ENCODE peak calls at places on chromosome 10, in eight cellular contexts. One of them, this sample, is unnamed.

GRCh38 chr10:102967123-102967522 is 49.0 kb downstream of the CNNM2 start:
- ATAC-seq in body of pancreas: no peak
- ATAC-seq in HepG2: no peak
- ATAC-seq in heart left ventricle: no peak
- ATAC-seq in right lobe of liver: no peak
- ATAC-seq in gastrocnemius medialis: no peak
- ATAC-seq in HCT116: no peak
- ATAC-seq in A549: no peak
- ATAC-seq in this sample: no peak

GRCh38 chr10:19713800-19714525 is 102.3 kb upstream of the PLXDC2 start:
- ATAC-seq in HepG2: peak
- ATAC-seq in body of pancreas: no peak
- ATAC-seq in heart left ventricle: no peak
- ATAC-seq in HCT116: no peak
- ATAC-seq in right lobe of liver: no peak
- ATAC-seq in A549: no peak
- ATAC-seq in gastrocnemius medialis: no peak
- ATAC-seq in this sample: no peak

GRCh38 chr10:58260334-58260733 is 7.4 kb downstream of the IPMK start:
- ATAC-seq in heart left ventricle: no peak
- ATAC-seq in HepG2: no peak
- ATAC-seq in A549: no peak
- ATAC-seq in gastrocnemius medialis: no peak
- ATAC-seq in body of pancreas: no peak
- ATAC-seq in HCT116: no peak
- ATAC-seq in right lobe of liver: no peak
- ATAC-seq in this sample: no peak

GRCh38 chr10:44180321-44181154 is 204.4 kb downstream of the CXCL12 start:
- ATAC-seq in right lobe of liver: no peak
- ATAC-seq in gastrocnemius medialis: peak
- ATAC-seq in heart left ventricle: peak
- ATAC-seq in A549: peak
- ATAC-seq in body of pancreas: peak
- ATAC-seq in HepG2: no peak
- ATAC-seq in HCT116: no peak
- ATAC-seq in this sample: peak

GRCh38 chr10:34549001-34549400 is 266.1 kb downstream of the PARD3 start:
- ATAC-seq in body of pancreas: no peak
- ATAC-seq in right lobe of liver: no peak
- ATAC-seq in A549: no peak
- ATAC-seq in gastrocnemius medialis: no peak
- ATAC-seq in heart left ventricle: no peak
- ATAC-seq in HepG2: no peak
- ATAC-seq in HCT116: no peak
- ATAC-seq in this sample: no peak

GRCh38 chr10:80161321-80162084 is 29.0 kb downstream of the PLAC9 start:
- ATAC-seq in HCT116: no peak
- ATAC-seq in right lobe of liver: peak
- ATAC-seq in body of pancreas: no peak
- ATAC-seq in heart left ventricle: no peak
- ATAC-seq in HepG2: peak
- ATAC-seq in gastrocnemius medialis: no peak
- ATAC-seq in A549: no peak
- ATAC-seq in this sample: no peak

GRCh38 chr10:91050371-91051034 is 129.6 kb upstream of the ANKRD1 start:
- ATAC-seq in HepG2: no peak
- ATAC-seq in heart left ventricle: no peak
- ATAC-seq in gastrocnemius medialis: peak
- ATAC-seq in right lobe of liver: no peak
- ATAC-seq in A549: no peak
- ATAC-seq in HCT116: no peak
- ATAC-seq in body of pancreas: no peak
- ATAC-seq in this sample: no peak

GRCh38 chr10:132179551-132180392 is 7.0 kb upstream of the DPYSL4 start:
- ATAC-seq in HepG2: peak
- ATAC-seq in gastrocnemius medialis: no peak
- ATAC-seq in A549: peak
- ATAC-seq in right lobe of liver: no peak
- ATAC-seq in body of pancreas: no peak
- ATAC-seq in heart left ventricle: no peak
- ATAC-seq in HCT116: no peak
- ATAC-seq in this sample: no peak

GRCh38 chr10:62011558-62011957 is 110.1 kb downstream of the ARID5B start:
- ATAC-seq in gastrocnemius medialis: no peak
- ATAC-seq in HepG2: no peak
- ATAC-seq in heart left ventricle: no peak
- ATAC-seq in body of pancreas: no peak
- ATAC-seq in A549: no peak
- ATAC-seq in HCT116: no peak
- ATAC-seq in right lobe of liver: no peak
- ATAC-seq in this sample: no peak

GRCh38 chr10:77837248-77837924 is 89.2 kb downstream of the DLG5 start:
- ATAC-seq in gastrocnemius medialis: no peak
- ATAC-seq in HCT116: peak
- ATAC-seq in heart left ventricle: peak
- ATAC-seq in right lobe of liver: no peak
- ATAC-seq in body of pancreas: no peak
- ATAC-seq in A549: peak
- ATAC-seq in HepG2: peak
- ATAC-seq in this sample: no peak

GRCh38 chr10:87750817-87751216 is 67.2 kb downstream of the ATAD1 start:
- ATAC-seq in right lobe of liver: no peak
- ATAC-seq in gastrocnemius medialis: no peak
- ATAC-seq in HepG2: no peak
- ATAC-seq in body of pancreas: no peak
- ATAC-seq in HCT116: no peak
- ATAC-seq in heart left ventricle: no peak
- ATAC-seq in A549: no peak
- ATAC-seq in this sample: no peak

GRCh38 chr10:11328264-11329054 is 283.0 kb downstream of the USP6NL start:
- ATAC-seq in body of pancreas: no peak
- ATAC-seq in HepG2: no peak
- ATAC-seq in heart left ventricle: peak
- ATAC-seq in HCT116: no peak
- ATAC-seq in gastrocnemius medialis: peak
- ATAC-seq in A549: no peak
- ATAC-seq in right lobe of liver: no peak
- ATAC-seq in this sample: peak

DNA sequence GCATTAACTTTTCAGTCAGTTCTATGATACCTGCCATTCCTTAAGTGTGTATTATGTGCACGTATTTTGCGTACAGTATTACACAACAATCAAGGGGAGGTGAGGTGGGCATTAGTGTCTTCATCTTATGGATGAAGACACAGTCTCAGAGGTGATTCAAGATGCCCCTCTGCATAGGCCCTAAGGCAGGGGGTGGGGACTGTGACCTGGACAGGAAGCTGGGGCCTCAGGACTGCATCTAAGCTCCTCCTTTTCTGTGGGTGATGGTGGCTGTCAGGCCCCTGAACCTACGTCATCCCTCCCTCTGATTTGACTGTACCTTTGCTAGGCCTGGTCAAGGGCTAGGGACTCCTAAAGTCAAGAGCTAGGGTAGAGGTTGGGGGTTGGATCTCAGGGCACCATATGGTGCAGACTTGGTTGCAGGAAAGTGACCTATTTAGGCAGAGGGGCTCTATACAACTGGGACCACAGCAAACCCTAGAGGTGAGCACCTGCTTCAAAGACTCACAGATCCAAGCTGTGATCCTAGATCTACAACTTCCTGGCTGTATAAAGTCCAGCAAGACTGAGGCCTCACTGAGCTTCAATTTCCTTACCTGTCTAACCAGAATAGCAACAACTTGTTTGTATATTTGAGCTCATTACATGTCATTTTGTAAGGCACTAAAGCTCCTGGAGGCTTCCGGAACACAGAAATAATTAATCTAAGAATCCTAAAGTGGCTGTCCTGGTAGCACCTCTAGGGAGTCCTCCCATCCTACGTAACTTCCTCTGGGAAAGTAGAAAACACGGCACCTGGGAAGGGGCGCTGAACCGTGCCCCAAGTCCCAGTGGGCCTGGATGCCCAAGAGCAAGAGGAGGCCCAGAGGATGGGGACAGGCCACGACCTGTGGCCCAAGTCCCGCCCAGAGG is 39.1 kb downstream of the HK1 start:
- ATAC-seq in A549: no peak
- ATAC-seq in HCT116: no peak
- ATAC-seq in heart left ventricle: no peak
- ATAC-seq in body of pancreas: peak
- ATAC-seq in right lobe of liver: no peak
- ATAC-seq in HepG2: no peak
- ATAC-seq in gastrocnemius medialis: no peak
- ATAC-seq in this sample: peak
- TF ChIP-seq POLR2A in A549: no peak
- TF ChIP-seq POLR2A in HCT116: no peak
- TF ChIP-seq POLR2A in heart left ventricle: no peak
- TF ChIP-seq POLR2A in body of pancreas: no peak
- TF ChIP-seq POLR2A in right lobe of liver: no peak
- TF ChIP-seq POLR2A in HepG2: no peak
- TF ChIP-seq POLR2A in gastrocnemius medialis: no peak
- TF ChIP-seq POLR2A in this sample: no peak

GRCh38 chr10:69318997-69319727 is 40.9 kb downstream of the HK1 start:
- ATAC-seq in body of pancreas: peak
- ATAC-seq in gastrocnemius medialis: peak
- ATAC-seq in right lobe of liver: peak
- ATAC-seq in HepG2: peak
- ATAC-seq in heart left ventricle: peak
- ATAC-seq in A549: peak
- ATAC-seq in HCT116: peak
- ATAC-seq in this sample: peak
- TF ChIP-seq POLR2A in body of pancreas: peak
- TF ChIP-seq POLR2A in gastrocnemius medialis: peak
- TF ChIP-seq POLR2A in right lobe of liver: peak
- TF ChIP-seq POLR2A in HepG2: no peak
- TF ChIP-seq POLR2A in heart left ventricle: no peak
- TF ChIP-seq POLR2A in A549: no peak
- TF ChIP-seq POLR2A in HCT116: no peak
- TF ChIP-seq POLR2A in this sample: peak

GRCh38 chr10:7818295-7819125 is at the start of gene TAF3:
- ATAC-seq in heart left ventricle: peak
- ATAC-seq in right lobe of liver: peak
- ATAC-seq in A549: peak
- ATAC-seq in body of pancreas: peak
- ATAC-seq in HCT116: peak
- ATAC-seq in gastrocnemius medialis: peak
- ATAC-seq in HepG2: peak
- ATAC-seq in this sample: peak
- TF ChIP-seq POLR2A in heart left ventricle: no peak
- TF ChIP-seq POLR2A in right lobe of liver: peak
- TF ChIP-seq POLR2A in A549: peak
- TF ChIP-seq POLR2A in body of pancreas: peak
- TF ChIP-seq POLR2A in HCT116: peak
- TF ChIP-seq POLR2A in gastrocnemius medialis: peak
- TF ChIP-seq POLR2A in HepG2: peak
- TF ChIP-seq POLR2A in this sample: peak

GRCh38 chr10:101120520-101120883 is 10.6 kb upstream of the TLX1 start:
- ATAC-seq in body of pancreas: peak
- ATAC-seq in HCT116: no peak
- ATAC-seq in heart left ventricle: no peak
- ATAC-seq in A549: no peak
- ATAC-seq in gastrocnemius medialis: no peak
- ATAC-seq in HepG2: no peak
- ATAC-seq in right lobe of liver: no peak
- ATAC-seq in this sample: no peak

GRCh38 chr10:101122270-101123084 is 8.6 kb upstream of the TLX1 start:
- ATAC-seq in heart left ventricle: no peak
- ATAC-seq in HepG2: no peak
- ATAC-seq in HCT116: no peak
- ATAC-seq in gastrocnemius medialis: no peak
- ATAC-seq in body of pancreas: no peak
- ATAC-seq in right lobe of liver: no peak
- ATAC-seq in A549: no peak
- ATAC-seq in this sample: no peak

GRCh38 chr10:101123085-101123814 is 7.8 kb upstream of the TLX1 start:
- ATAC-seq in A549: no peak
- ATAC-seq in gastrocnemius medialis: no peak
- ATAC-seq in right lobe of liver: no peak
- ATAC-seq in body of pancreas: peak
- ATAC-seq in HepG2: no peak
- ATAC-seq in heart left ventricle: no peak
- ATAC-seq in HCT116: no peak
- ATAC-seq in this sample: no peak

GRCh38 chr10:101121661-101122045 is 9.4 kb upstream of the TLX1 start:
- ATAC-seq in gastrocnemius medialis: no peak
- ATAC-seq in body of pancreas: no peak
- ATAC-seq in A549: no peak
- ATAC-seq in right lobe of liver: peak
- ATAC-seq in HCT116: no peak
- ATAC-seq in heart left ventricle: no peak
- ATAC-seq in HepG2: peak
- ATAC-seq in this sample: no peak

DNA sequence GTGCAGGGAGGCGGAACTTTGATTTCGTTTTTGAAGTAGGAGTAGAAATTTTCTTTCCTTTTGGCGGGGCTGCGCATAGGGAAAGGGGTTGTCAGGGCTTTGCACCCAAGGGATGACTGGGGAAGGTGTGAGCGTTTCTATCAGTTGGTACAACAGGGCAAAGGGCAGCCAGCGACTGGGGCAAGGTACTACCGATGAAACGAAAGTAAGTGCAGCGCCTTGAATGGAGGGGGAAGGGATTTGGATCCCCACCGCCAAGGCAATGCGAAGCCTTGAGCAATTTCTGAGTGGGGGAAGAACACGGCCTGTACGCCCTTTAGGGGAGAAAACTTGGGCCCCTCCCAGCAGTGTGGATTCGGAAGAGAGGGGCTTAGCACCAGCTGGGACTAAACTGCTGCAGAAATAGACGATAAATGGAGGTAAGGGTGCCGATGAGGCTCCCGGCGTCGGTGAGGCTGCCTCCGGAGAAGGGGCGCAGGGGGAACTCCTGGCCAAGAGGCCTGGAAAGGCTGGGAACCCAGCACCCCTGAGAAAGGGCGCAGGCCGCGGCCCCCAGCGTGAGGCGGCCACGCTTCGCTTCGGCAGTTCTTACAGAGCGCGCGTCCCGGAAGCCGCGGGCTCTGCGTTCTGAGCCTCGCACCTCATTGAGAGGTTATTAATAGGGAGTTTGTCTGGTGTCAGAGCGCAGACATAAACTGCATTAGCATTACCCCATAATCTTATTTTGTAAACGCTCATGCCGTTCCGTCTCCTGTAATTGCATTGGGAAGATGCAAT is 10.0 kb upstream of the TLX1 start:
- ATAC-seq in gastrocnemius medialis: no peak
- ATAC-seq in heart left ventricle: no peak
- ATAC-seq in HepG2: peak
- ATAC-seq in body of pancreas: peak
- ATAC-seq in right lobe of liver: peak
- ATAC-seq in A549: no peak
- ATAC-seq in HCT116: no peak
- ATAC-seq in this sample: no peak
- TF ChIP-seq POLR2A in gastrocnemius medialis: no peak
- TF ChIP-seq POLR2A in heart left ventricle: no peak
- TF ChIP-seq POLR2A in HepG2: no peak
- TF ChIP-seq POLR2A in body of pancreas: peak
- TF ChIP-seq POLR2A in right lobe of liver: peak
- TF ChIP-seq POLR2A in A549: no peak
- TF ChIP-seq POLR2A in HCT116: no peak
- TF ChIP-seq POLR2A in this sample: no peak

This sample was measured in gastroesophageal sphincter.